ENCODE peak calls at places on chromosomes 5 and 9, in nine cellular contexts. X, F, M, E, J, P, U, V and R are unnamed samples.

GRCh38 chr5:146947181-146947941 is 68.8 kb upstream of the PPP2R2B start:
- DNase-seq in X (no peak), F (no peak), M (no peak), E (no peak), J (no peak), P (peak), U (no peak), V (no peak), R (no peak)

GRCh38 chr5:173371400-173371799 is 43.2 kb upstream of the STC2 start:
- DNase-seq in X (no peak), F (no peak), M (no peak), E (no peak), J (no peak), P (no peak), U (no peak), V (no peak), R (no peak)

GRCh38 chr9:127522727-127523126 is 71.4 kb downstream of the LRSAM1 start:
- DNase-seq in X (no peak), F (no peak), M (no peak), E (no peak), J (no peak), P (no peak), U (no peak), V (peak), R (no peak)

GRCh38 chr5:109833946-109834345 is 144.2 kb downstream of the MAN2A1 start:
- DNase-seq in X (no peak), F (no peak), M (no peak), E (no peak), J (no peak), P (no peak), U (no peak), V (no peak), R (no peak)

GRCh38 chr9:131233989-131234388 is 42.3 kb downstream of the FAM78A start:
- DNase-seq in X (no peak), F (no peak), M (no peak), E (no peak), J (no peak), P (no peak), U (no peak), V (no peak), R (no peak)

GRCh38 chr5:149414405-149415244 is 35.5 kb upstream of the IL17B start:
- DNase-seq in X (no peak), F (no peak), M (no peak), E (no peak), J (peak), P (peak), U (no peak), V (no peak), R (no peak)

GRCh38 chr9:121686930-121687541 is 35.6 kb downstream of the DAB2IP start:
- DNase-seq in X (peak), F (no peak), M (peak), E (peak), J (no peak), P (peak), U (peak), V (peak), R (no peak)

GRCh38 chr9:121098567-121099198 is 23.9 kb downstream of the CNTRL start:
- DNase-seq in X (no peak), F (no peak), M (peak), E (no peak), J (no peak), P (no peak), U (no peak), V (no peak), R (no peak)

GRCh38 chr9:116550728-116551436 is 136.2 kb upstream of the TRIM32 start:
- DNase-seq in X (no peak), F (peak), M (no peak), E (no peak), J (no peak), P (no peak), U (no peak), V (peak), R (no peak)

GRCh38 chr5:151805414-151806225 is 33.9 kb downstream of the G3BP1 start:
- DNase-seq in X (no peak), F (peak), M (no peak), E (no peak), J (peak), P (no peak), U (no peak), V (no peak), R (no peak)

GRCh38 chr9:131774636-131775035 is 34.8 kb upstream of the RAPGEF1 start:
- DNase-seq in X (no peak), F (no peak), M (no peak), E (no peak), J (no peak), P (no peak), U (no peak), V (no peak), R (no peak)

GRCh38 chr5:19920761-19921160 is 67.2 kb downstream of the CDH18 start:
- DNase-seq in X (no peak), F (peak), M (no peak), E (no peak), J (no peak), P (no peak), U (no peak), V (no peak), R (no peak)

GRCh38 chr9:107439991-107440456 is 49.5 kb downstream of the KLF4 start:
- DNase-seq in X (no peak), F (no peak), M (no peak), E (no peak), J (no peak), P (no peak), U (no peak), V (no peak), R (no peak)